ENCODE peak calls at places on chromosomes 12 and 14, in four cellular contexts. K is cardiac muscle cell, O is HepG2, V is brain microvascular endothelial cell. R is an unnamed sample.

GRCh38 chr12:79925492-79925891 is 9.4 kb downstream of the PPP1R12A start:
- DNase-seq in V (no peak), O (no peak), K (peak), R (no peak)

GRCh38 chr12:87814625-87815024 is 214.6 kb downstream of the C12orf50 start:
- DNase-seq in V (peak), O (no peak), K (no peak), R (no peak)

GRCh38 chr12:64577046-64577445 is 33.2 kb upstream of the RASSF3 start:
- DNase-seq in V (no peak), O (no peak), K (no peak), R (no peak)

GRCh38 chr12:26658991-26659390 is 174.0 kb downstream of the ITPR2 start:
- DNase-seq in V (no peak), K (peak), O (no peak), R (no peak)

GRCh38 chr14:103056322-103057027 is 874 bp downstream of the CDC42BPB start:
- DNase-seq in K (peak), V (peak), O (no peak), R (peak)

GRCh38 chr14:83874662-83875061 is 1655.3 kb upstream of the FLRT2 start:
- DNase-seq in V (no peak), K (no peak), O (no peak), R (no peak)

GRCh38 chr14:21307641-21308040 is 27.8 kb downstream of the RPGRIP1 start:
- DNase-seq in O (no peak), K (no peak), V (no peak), R (no peak)

GRCh38 chr12:59651230-59651920 is 55.5 kb downstream of the SLC16A7 start:
- DNase-seq in V (peak), O (peak), K (peak), R (peak)

GRCh38 chr14:26281280-26281998 is 316.4 kb downstream of the NOVA1 start:
- DNase-seq in K (peak), V (peak), O (peak), R (peak)

GRCh38 chr12:128204725-128205124 is 62.2 kb upstream of the TMEM132C start:
- DNase-seq in V (no peak), O (no peak), K (no peak), R (no peak)

GRCh38 chr12:112905451-112906089 is 1.2 kb upstream of the OAS1 start:
- DNase-seq in V (no peak), O (no peak), K (no peak), R (no peak)

GRCh38 chr12:77325505-77325904 is 260.1 kb upstream of the E2F7 start:
- DNase-seq in O (no peak), V (no peak), K (no peak), R (peak)

GRCh38 chr14:94313991-94314655 is 9.0 kb downstream of the SERPINA6 start:
- DNase-seq in O (no peak), V (peak), K (peak), R (no peak)

GRCh38 chr14:39229222-39229543 is 4.5 kb upstream of the MIA2 start:
- DNase-seq in V (no peak), K (no peak), O (no peak), R (no peak)

GRCh38 chr12:44847888-44848770 is 28.0 kb downstream of the NELL2 start:
- DNase-seq in K (no peak), V (no peak), O (no peak), R (no peak)

GRCh38 chr14:89320381-89321000 is 96.5 kb downstream of the FOXN3 start:
- DNase-seq in O (no peak), V (peak), K (peak), R (no peak)

DNA sequence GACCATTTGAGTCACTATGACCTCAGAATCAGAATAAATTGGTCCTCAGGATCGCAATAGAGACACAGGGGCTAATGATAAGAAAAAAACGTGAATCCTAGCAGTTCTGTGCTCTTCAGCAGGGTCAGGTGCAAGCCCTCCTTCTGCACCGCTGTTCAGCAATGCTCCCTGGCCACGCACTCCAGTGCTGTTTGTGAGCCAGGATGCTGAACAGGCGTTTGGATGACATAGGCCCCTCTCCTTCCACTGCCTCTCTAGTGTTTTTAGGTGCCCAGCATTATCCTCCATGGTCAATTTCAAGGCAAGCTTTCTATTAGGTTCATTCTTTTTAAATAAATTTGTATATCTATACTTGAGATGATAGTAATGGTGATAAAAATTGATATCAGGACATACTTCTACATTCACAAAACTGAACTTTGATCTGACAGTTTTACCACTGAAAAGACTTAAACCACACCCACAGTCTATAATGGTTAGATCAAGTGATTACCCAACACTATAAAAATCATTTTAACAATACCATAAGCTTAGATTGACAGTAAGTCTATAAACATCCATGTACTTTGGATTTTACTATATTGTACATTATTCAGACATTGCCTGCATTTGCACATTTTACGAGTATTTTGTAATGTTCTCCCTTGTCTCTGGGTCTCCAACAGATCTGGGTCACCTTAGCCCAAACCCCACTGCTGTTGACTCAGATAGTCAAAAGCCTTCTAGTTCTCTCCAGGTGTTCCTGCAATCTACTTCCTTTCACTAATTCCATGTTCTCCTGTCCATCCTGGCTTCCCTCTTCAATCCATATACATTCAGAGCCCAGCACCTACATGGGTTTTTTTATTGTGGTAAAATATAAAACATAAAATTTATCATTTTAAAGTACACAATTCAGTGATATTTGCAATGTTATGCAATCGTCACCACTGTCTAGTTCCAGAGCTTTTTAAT is 114.9 kb upstream of the COCH start:
- DNase-seq in K (no peak), O (no peak), V (no peak), R (no peak)
- H3K27ac ChIP-seq in K (no peak), O (no peak), V (no peak), R (no peak)

DNA sequence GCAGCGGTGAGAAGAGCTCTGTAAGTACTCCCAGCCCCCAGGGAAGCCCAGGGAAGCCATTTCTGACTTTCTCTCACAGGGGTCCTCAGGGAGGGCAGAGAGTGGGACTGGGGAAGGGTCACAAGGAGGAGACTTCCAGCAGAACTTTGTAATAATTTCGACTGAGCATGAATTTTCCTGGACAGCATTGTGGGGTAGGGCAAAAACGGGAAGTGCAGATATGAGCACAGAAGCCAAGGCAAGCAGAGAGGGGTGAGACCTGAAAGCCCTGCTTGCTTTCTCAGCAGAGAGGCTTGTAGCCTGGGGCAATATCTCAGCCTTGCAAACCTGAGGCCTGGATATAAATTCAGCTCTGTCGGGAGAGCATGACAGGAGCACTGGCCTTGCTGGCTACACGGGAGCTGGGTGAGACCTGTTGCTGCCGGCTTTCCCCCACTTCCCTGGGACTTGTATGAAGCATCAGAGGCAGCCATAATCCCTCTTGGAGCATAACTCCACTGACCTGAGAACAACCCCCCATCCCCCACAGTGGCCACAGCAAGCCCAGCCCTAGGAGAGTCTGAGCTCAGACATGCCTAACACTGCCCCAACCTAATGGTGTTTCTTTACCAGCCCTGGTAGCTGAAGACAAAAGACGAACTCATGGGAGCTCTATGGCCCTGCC is 9.8 kb upstream of the IQSEC3 start:
- DNase-seq in O (no peak), V (no peak), K (no peak), R (no peak)
- H3K27ac ChIP-seq in O (no peak), V (no peak), K (no peak), R (no peak)

GRCh38 chr14:61399365-61399764 is 78.0 kb downstream of the PRKCH start:
- DNase-seq in V (no peak), O (no peak), K (no peak), R (no peak)
- H3K27ac ChIP-seq in V (no peak), O (no peak), K (no peak), R (no peak)

DNA sequence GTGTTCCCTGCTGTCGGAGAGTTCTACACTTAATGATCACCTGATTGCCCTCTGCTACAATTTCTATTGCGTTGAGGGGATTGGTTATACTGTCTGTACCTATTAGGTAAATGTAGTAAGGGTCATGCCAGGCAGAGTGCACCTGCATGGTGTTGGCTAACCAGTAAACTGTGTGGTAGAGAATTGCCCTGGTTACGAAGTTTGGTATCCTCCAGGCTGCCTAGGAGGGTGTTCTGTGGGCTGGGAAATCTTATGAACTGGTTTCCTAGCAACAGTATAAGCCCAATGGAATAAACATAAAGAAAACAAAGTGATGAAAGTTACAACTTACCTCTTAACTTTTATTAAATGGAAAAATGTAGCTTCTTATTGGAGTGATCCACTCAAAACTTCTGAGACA is 1.4 kb downstream of the CCDC91 start:
- DNase-seq in O (no peak), K (peak), V (peak), R (no peak)
- H3K27ac ChIP-seq in O (no peak), K (no peak), V (no peak), R (peak)